ENCODE peak calls at places on chromosomes 5 and 9, in four cellular contexts. R is lower lobe of right lung, D is MM.1S, K is body of pancreas. F is an unnamed sample. For H3K4me1, the result is how much of the 10 kb centered on the place peaks cover.

GRCh38 chr9:114116061-114116747 is 17.1 kb upstream of the KIF12 start:
- DNase-seq in K (no peak), R (no peak), D (no peak), F (peak)

GRCh38 chr9:86321373-86321772 is 32.8 kb downstream of the TUT7 start:
- DNase-seq in K (no peak), R (no peak), D (no peak), F (no peak)

GRCh38 chr5:108367679-108368334 is 14.1 kb downstream of the FBXL17 start:
- DNase-seq in R (no peak), D (no peak), K (no peak), F (no peak)

GRCh38 chr9:127278372-127278771 is 13.8 kb downstream of the GARNL3 start:
- DNase-seq in D (no peak), K (no peak), R (no peak), F (no peak)

GRCh38 chr5:170846416-170846815 is 15.4 kb upstream of the RANBP17 start:
- DNase-seq in R (no peak), K (no peak), D (peak), F (no peak)

GRCh38 chr5:112973036-112973435 is 3.6 kb upstream of the DCP2 start:
- DNase-seq in R (no peak), D (no peak), K (no peak), F (no peak)

GRCh38 chr5:169923988-169924387 is 56.3 kb downstream of the INSYN2B start:
- DNase-seq in D (no peak), K (no peak), R (no peak), F (no peak)

GRCh38 chr9:127323393-127323792 is 58.8 kb downstream of the GARNL3 start:
- DNase-seq in R (no peak), K (no peak), D (no peak), F (no peak)

GRCh38 chr5:147188200-147189108 is 46.4 kb upstream of the STK32A start:
- DNase-seq in K (peak), D (peak), R (no peak), F (no peak)

GRCh38 chr5:149387081-149387611 is 8.1 kb upstream of the IL17B start:
- DNase-seq in K (no peak), D (no peak), R (no peak), F (peak)

GRCh38 chr5:176864755-176865154 is 34.4 kb downstream of the HK3 start:
- DNase-seq in D (no peak), K (no peak), R (no peak), F (no peak)

GRCh38 chr5:102511666-102512065 is 12.9 kb upstream of the SLCO6A1 start:
- DNase-seq in K (peak), R (no peak), D (no peak), F (peak)

GRCh38 chr5:134275822-134276221 is 49.9 kb upstream of the PPP2CA start:
- DNase-seq in D (peak), K (no peak), R (no peak), F (no peak)

GRCh38 chr5:113090336-113091106 is 113.9 kb downstream of the DCP2 start:
- DNase-seq in R (no peak), D (peak), K (no peak), F (peak)

GRCh38 chr5:174532453-174533126 is 191.8 kb upstream of the MSX2 start:
- DNase-seq in K (peak), D (no peak), R (peak), F (peak)

GRCh38 chr5:80686757-80687156 is 32.0 kb upstream of the DHFR start:
- DNase-seq in R (no peak), D (no peak), K (no peak), F (no peak)

GRCh38 chr9:100595391-100596199 is 17.7 kb downstream of the CAVIN4 start:
- DNase-seq in R (no peak), D (peak), K (no peak), F (no peak)

GRCh38 chr5:180848265-180848664 is 12.8 kb downstream of the ZFP62 start:
- DNase-seq in D (no peak), R (no peak), K (no peak), F (no peak)

GRCh38 chr9:81622471-81623245 is 66.7 kb downstream of the TLE1 start:
- DNase-seq in R (no peak), D (no peak), K (no peak), F (no peak)
- H3K4me3 ChIP-seq in R (no peak), D (no peak), K (no peak), F (no peak)

GRCh38 chr5:175681975-175682354 is 24.1 kb downstream of the HRH2 start:
- DNase-seq in R (no peak), D (no peak), K (no peak), F (peak)
- H3K4me1 ChIP-seq in R (under half), D (under half), K (under half), F (under half)

GRCh38 chr9:112750767-112751058 is 153 bp downstream of the SNX30 start:
- DNase-seq in R (no peak), K (no peak), D (no peak), F (no peak)
- H3K4me3 ChIP-seq in R (peak), K (peak), D (peak), F (peak)

DNA sequence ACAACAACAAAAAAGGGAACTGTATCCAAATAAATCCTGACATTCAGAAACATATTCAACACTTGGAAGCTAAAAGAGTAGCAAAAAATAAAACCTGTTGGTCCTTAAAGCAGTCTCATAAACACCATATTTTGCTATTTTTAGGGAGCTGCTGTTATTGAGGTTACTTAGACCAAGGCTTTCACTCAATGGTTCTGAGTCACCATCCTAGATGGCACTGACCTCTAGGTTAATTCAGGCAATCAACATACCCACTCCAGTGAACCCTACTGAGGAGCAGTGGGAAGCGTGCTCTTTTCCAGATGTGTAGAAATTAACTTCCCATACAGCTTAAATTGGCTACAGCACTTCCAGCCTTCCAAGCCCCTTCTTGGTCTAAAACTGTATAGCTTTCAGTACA is 5.2 kb downstream of the GNAQ start:
- DNase-seq in K (no peak), R (no peak), D (no peak), F (no peak)
- H3K4me1 ChIP-seq in K (under half), R (half or more), D (under half), F (under half)

DNA sequence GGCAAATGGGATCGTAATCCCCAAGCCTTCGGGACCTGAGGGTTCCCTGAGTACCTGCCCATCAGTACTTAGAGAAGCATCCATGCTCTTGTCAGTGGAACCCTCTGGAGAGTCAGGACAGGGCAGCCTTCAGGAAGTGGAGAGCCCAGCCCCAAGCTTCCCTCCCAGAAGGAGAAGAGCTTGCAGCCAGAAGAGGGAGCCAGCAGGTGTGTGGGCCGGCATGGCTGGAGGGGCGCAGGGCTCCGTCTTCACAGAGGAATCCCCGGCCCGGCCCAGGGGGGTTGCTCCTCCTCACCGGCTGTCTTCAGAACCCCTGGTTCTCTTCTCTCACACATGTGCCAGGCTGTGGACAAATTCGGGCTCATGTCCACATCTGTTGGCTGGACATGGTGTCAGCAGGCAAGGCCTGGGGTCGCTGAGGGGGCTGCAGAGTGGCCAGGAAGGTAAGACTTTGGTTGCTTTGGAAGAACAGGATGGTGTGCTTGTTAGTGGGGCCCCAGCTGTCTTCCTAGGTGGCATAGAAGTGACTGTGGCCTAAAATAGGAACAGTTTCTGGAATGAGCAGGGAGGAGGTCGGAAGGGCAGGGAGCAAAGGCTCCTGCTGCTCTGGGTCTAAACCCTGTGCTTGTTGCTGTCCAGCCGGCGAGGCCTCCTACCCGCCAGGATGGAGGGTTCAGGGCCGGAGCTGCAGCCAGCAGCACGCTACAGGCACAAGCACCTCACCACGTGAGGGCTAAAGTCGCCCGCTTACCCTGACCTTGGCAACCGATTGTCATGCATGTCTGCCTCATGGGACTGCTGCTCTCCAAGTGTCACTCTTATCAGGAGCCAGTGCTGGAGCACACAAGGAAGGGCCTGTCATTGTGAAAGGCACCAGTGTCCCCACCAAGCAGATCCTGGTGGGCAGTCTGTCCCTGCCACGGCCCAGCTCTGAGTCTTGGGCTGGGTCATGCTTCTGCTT is 58.7 kb upstream of the RXRA start:
- DNase-seq in D (peak), K (no peak), R (no peak), F (no peak)
- H3K4me3 ChIP-seq in D (peak), K (no peak), R (no peak), F (no peak)

GRCh38 chr5:7664208-7664607 is 186.7 kb downstream of the CFAP90 start:
- DNase-seq in K (no peak), R (no peak), D (no peak), F (no peak)
- H3K4me1 ChIP-seq in K (under half), R (under half), D (under half), F (under half)

GRCh38 chr9:12968093-12968492 is 193.3 kb downstream of the LURAP1L start:
- DNase-seq in D (no peak), K (no peak), R (no peak), F (no peak)

GRCh38 chr9:12964271-12964670 is 189.5 kb downstream of the LURAP1L start:
- DNase-seq in K (no peak), R (no peak), D (no peak), F (no peak)

GRCh38 chr9:12965303-12965702 is 190.5 kb downstream of the LURAP1L start:
- DNase-seq in K (no peak), R (no peak), D (no peak), F (no peak)

GRCh38 chr9:12961276-12961809 is 186.5 kb downstream of the LURAP1L start:
- DNase-seq in D (peak), R (no peak), K (no peak), F (no peak)

GRCh38 chr9:12963537-12963936 is 188.7 kb downstream of the LURAP1L start:
- DNase-seq in K (no peak), R (no peak), D (no peak), F (no peak)
- H3K4me3 ChIP-seq in K (no peak), R (no peak), D (no peak), F (no peak)

GRCh38 chr5:72625369-72625768 is 118.2 kb upstream of the ZNF366 start:
- DNase-seq in D (no peak), R (no peak), K (no peak), F (no peak)

GRCh38 chr5:72621576-72621975 is 114.4 kb upstream of the ZNF366 start:
- DNase-seq in D (no peak), R (no peak), K (no peak), F (no peak)

GRCh38 chr5:72623936-72624335 is 116.7 kb upstream of the ZNF366 start:
- DNase-seq in D (no peak), R (no peak), K (no peak), F (no peak)

GRCh38 chr5:72622152-72622760 is 115.0 kb upstream of the ZNF366 start:
- DNase-seq in R (no peak), D (no peak), K (no peak), F (no peak)

GRCh38 chr5:72624641-72625236 is 117.5 kb upstream of the ZNF366 start:
- DNase-seq in K (no peak), R (no peak), D (no peak), F (peak)
- H3K4me1 ChIP-seq in K (under half), R (under half), D (under half), F (under half)

DNA sequence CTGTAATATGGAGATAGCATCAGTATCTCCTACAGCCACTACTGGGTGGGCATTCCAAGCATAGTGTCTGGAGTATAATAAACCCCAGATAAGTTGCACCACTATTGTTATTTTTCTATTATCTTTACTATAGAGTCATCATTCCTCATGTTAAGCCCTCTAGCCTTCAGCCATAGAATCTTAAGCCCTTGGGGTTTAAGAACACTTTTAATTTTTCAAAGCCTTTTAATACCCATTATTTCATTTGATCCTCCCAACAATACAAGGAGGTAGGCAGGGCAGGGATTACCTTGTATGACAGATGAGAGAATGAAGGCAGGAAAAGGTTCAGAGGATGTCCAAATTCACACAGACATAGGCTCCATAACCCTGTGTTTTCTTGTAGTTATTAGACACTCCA is 112.5 kb downstream of the EBF1 start:
- DNase-seq in R (no peak), K (no peak), D (no peak), F (no peak)
- H3K4me3 ChIP-seq in R (no peak), K (no peak), D (no peak), F (no peak)